ENCODE peak calls at places on chromosome 20, in eight cellular contexts. T is germinal center, E is T-helper 1 cell, L is spleen, D is RWPE1, B is HS-5, Z is activated T-cell treated with anti-CD3 and anti-CD28 coated beads for 1 hour, S is psoas muscle. K is an unnamed sample.

GRCh38 chr20:44422083-44422482 is 53.6 kb upstream of the TTPAL start:
- DNase-seq in S (no peak), B (peak), T (no peak), Z (no peak), E (no peak), D (peak), L (no peak), K (no peak)

GRCh38 chr20:60221593-60221992 is 263.4 kb downstream of the CDH26 start:
- DNase-seq in T (no peak), Z (no peak), E (no peak), L (no peak), D (no peak), S (no peak), B (no peak), K (no peak)

GRCh38 chr20:42544926-42545325 is 644.8 kb downstream of the PTPRT start:
- DNase-seq in Z (no peak), S (no peak), T (no peak), B (no peak), E (no peak), D (no peak), L (no peak), K (no peak)

GRCh38 chr20:46557231-46557956 is 6.9 kb upstream of the OCSTAMP start:
- DNase-seq in Z (no peak), E (no peak), L (no peak), D (peak), T (no peak), B (peak), S (no peak), K (no peak)

GRCh38 chr20:35166242-35166830 is 5.5 kb upstream of the PROCR start:
- DNase-seq in E (no peak), Z (no peak), T (no peak), D (no peak), B (no peak), S (peak), L (peak), K (peak)

GRCh38 chr20:15992564-15992963 is 580.7 kb downstream of the KIF16B start:
- DNase-seq in L (no peak), Z (no peak), D (no peak), E (no peak), B (peak), T (no peak), S (no peak), K (no peak)

GRCh38 chr20:43096471-43096870 is 93.2 kb downstream of the PTPRT start:
- DNase-seq in T (no peak), S (no peak), B (no peak), Z (no peak), D (no peak), L (no peak), E (no peak), K (no peak)

GRCh38 chr20:58458342-58459057 is 56.7 kb downstream of the APCDD1L start:
- DNase-seq in Z (no peak), B (peak), E (no peak), L (no peak), T (peak), S (no peak), D (no peak), K (no peak)

GRCh38 chr20:62973033-62973745 is 20.7 kb downstream of the SLC17A9 start:
- DNase-seq in E (no peak), S (no peak), D (no peak), L (no peak), T (no peak), B (no peak), Z (no peak), K (no peak)

GRCh38 chr20:57470666-57471495 is 54.1 kb downstream of the CTCFL start:
- DNase-seq in D (no peak), Z (no peak), T (no peak), B (no peak), L (peak), S (no peak), E (no peak), K (peak)

GRCh38 chr20:25077610-25078169 is 4.3 kb downstream of the VSX1 start:
- DNase-seq in Z (no peak), E (no peak), T (no peak), D (no peak), B (no peak), S (peak), L (peak), K (no peak)

GRCh38 chr20:10282930-10283556 is 64.4 kb downstream of the SNAP25 start:
- DNase-seq in S (no peak), B (no peak), E (no peak), D (no peak), L (no peak), Z (no peak), T (no peak), K (no peak)

GRCh38 chr20:23445596-23446217 is 6.2 kb downstream of the CSTL1 start:
- DNase-seq in Z (no peak), S (no peak), D (peak), L (no peak), B (peak), T (no peak), E (no peak), K (no peak)

GRCh38 chr20:51014797-51015722 is 7.8 kb downstream of the KCNG1 start:
- DNase-seq in Z (no peak), B (no peak), T (peak), S (no peak), L (peak), D (peak), E (no peak), K (no peak)

GRCh38 chr20:652611-653109 is 340 bp downstream of the SRXN1 start:
- DNase-seq in B (no peak), S (no peak), T (no peak), Z (no peak), D (no peak), L (peak), E (no peak), K (no peak)

GRCh38 chr20:62299666-62300236 is 3.0 kb upstream of the ADRM1 start:
- DNase-seq in L (no peak), D (no peak), Z (no peak), T (no peak), S (no peak), B (no peak), E (no peak), K (no peak)

GRCh38 chr20:32792316-32792715 is 27.4 kb upstream of the MAPRE1 start:
- DNase-seq in L (no peak), Z (no peak), D (no peak), B (no peak), E (peak), T (peak), S (peak), K (no peak)

GRCh38 chr20:17809714-17810631 is 110.2 kb downstream of the BANF2 start:
- DNase-seq in E (no peak), S (no peak), T (no peak), L (no peak), B (peak), Z (no peak), D (no peak), K (no peak)

GRCh38 chr20:47758517-47759450 is 26.5 kb downstream of the SULF2 start:
- DNase-seq in Z (no peak), S (no peak), L (no peak), E (no peak), D (no peak), T (no peak), B (no peak), K (no peak)

GRCh38 chr20:56875052-56875663 is 246.1 kb downstream of the TFAP2C start:
- DNase-seq in L (no peak), B (peak), Z (no peak), D (peak), E (no peak), T (no peak), S (no peak), K (no peak)

GRCh38 chr20:41717464-41717863 is 99.3 kb upstream of the CHD6 start:
- DNase-seq in T (no peak), S (no peak), E (no peak), Z (no peak), D (no peak), B (no peak), L (no peak), K (no peak)

GRCh38 chr20:5531318-5532081 is 214.7 kb upstream of the PROKR2 start:
- DNase-seq in L (no peak), S (no peak), Z (no peak), E (no peak), D (no peak), T (no peak), B (no peak), K (no peak)

GRCh38 chr20:19616620-19617019 is 141.4 kb upstream of the RIN2 start:
- DNase-seq in E (no peak), B (no peak), L (no peak), S (no peak), T (no peak), Z (no peak), D (no peak), K (no peak)

GRCh38 chr20:43590036-43590391 is 723 bp upstream of the IFT52 start:
- DNase-seq in E (no peak), S (no peak), Z (no peak), B (no peak), L (no peak), T (no peak), D (no peak), K (peak)

GRCh38 chr20:48640871-48641270 is 186.9 kb downstream of the PREX1 start:
- DNase-seq in S (no peak), T (no peak), D (no peak), L (no peak), E (no peak), B (no peak), Z (no peak), K (no peak)

GRCh38 chr20:62136283-62137091 is 6.7 kb downstream of the PSMA7 start:
- DNase-seq in L (peak), S (peak), Z (peak), D (peak), E (peak), T (peak), B (no peak), K (no peak)

GRCh38 chr20:22411568-22412450 is 172.6 kb downstream of the FOXA2 start:
- DNase-seq in D (no peak), B (no peak), Z (no peak), T (no peak), E (no peak), L (no peak), S (peak), K (no peak)

GRCh38 chr20:57411406-57412283 is 20.4 kb downstream of the RBM38 start:
- DNase-seq in B (no peak), T (no peak), Z (no peak), D (no peak), S (peak), L (peak), E (no peak), K (no peak)

GRCh38 chr20:50338479-50339195 is 148.0 kb downstream of the CEBPB start:
- DNase-seq in B (no peak), T (peak), Z (no peak), E (no peak), D (no peak), S (no peak), L (peak), K (peak)

GRCh38 chr20:25496165-25496967 is 88.9 kb downstream of the GINS1 start:
- DNase-seq in E (no peak), D (no peak), Z (no peak), T (no peak), S (no peak), L (no peak), B (no peak), K (no peak)

GRCh38 chr20:46087161-46087560 is 2.6 kb downstream of the NCOA5 start:
- DNase-seq in E (no peak), Z (no peak), S (no peak), T (no peak), B (no peak), L (no peak), D (no peak), K (no peak)

GRCh38 chr20:7113577-7114466 is 346.3 kb downstream of the BMP2 start:
- DNase-seq in S (no peak), T (no peak), L (no peak), E (no peak), Z (no peak), B (no peak), D (peak), K (no peak)

GRCh38 chr20:53411129-53411528 is 182.5 kb downstream of the ZNF217 start:
- DNase-seq in L (no peak), Z (no peak), S (no peak), D (no peak), T (no peak), E (no peak), B (no peak), K (no peak)

GRCh38 chr20:58647814-58648501 is 3.1 kb upstream of the STX16 start:
- DNase-seq in E (no peak), L (no peak), B (peak), T (no peak), Z (no peak), S (no peak), D (no peak), K (no peak)

GRCh38 chr20:4962257-4962855 is 39.0 kb downstream of the SLC23A2 start:
- DNase-seq in B (no peak), D (no peak), T (no peak), Z (peak), E (peak), S (no peak), L (peak), K (no peak)

GRCh38 chr20:4151991-4152695 is 136.8 kb upstream of the RNF24 start:
- DNase-seq in Z (no peak), D (no peak), B (no peak), L (peak), E (no peak), S (no peak), T (no peak), K (peak)

GRCh38 chr20:39875493-39876110 is 813.4 kb downstream of the MAFB start:
- DNase-seq in E (no peak), B (no peak), D (no peak), T (no peak), S (no peak), L (no peak), Z (no peak), K (no peak)

GRCh38 chr20:20488388-20488787 is 120.5 kb downstream of the INSM1 start:
- DNase-seq in Z (no peak), L (no peak), D (no peak), T (no peak), E (no peak), B (no peak), S (no peak), K (no peak)

GRCh38 chr20:14865169-14865568 is 527.8 kb upstream of the FLRT3 start:
- DNase-seq in D (peak), E (no peak), L (no peak), Z (no peak), T (no peak), S (no peak), B (no peak), K (no peak)

K was measured in chondrocyte.